ENCODE peak calls at places on chromosomes 5 and 9, in six cellular contexts. F is uterus, W is body of pancreas, L is heart left ventricle, B is keratinocyte, U is adrenal gland. G is an unnamed sample.

GRCh38 chr5:82413302-82414042 is 135.3 kb upstream of the RPS23 start:
- DNase-seq in F (no peak), L (no peak), U (no peak), W (no peak), B (no peak), G (no peak)

GRCh38 chr5:44299394-44299793 is 89.8 kb downstream of the FGF10 start:
- DNase-seq in B (no peak), F (no peak), L (no peak), W (no peak), U (no peak), G (no peak)

GRCh38 chr5:82749453-82749852 is 327.7 kb downstream of the TMEM167A start:
- DNase-seq in W (no peak), L (no peak), B (no peak), F (no peak), U (no peak), G (no peak)

GRCh38 chr5:135009736-135010501 is 24.1 kb downstream of the PITX1 start:
- DNase-seq in W (no peak), B (no peak), U (no peak), F (no peak), L (peak; percentile 10), G (no peak)

GRCh38 chr9:9299134-9299533 is 1313.7 kb downstream of the PTPRD start:
- DNase-seq in W (no peak), U (no peak), F (no peak), L (no peak), B (no peak), G (no peak)

GRCh38 chr9:68895741-68896478 is 118.0 kb downstream of the PRKACG start:
- DNase-seq in U (no peak), F (no peak), L (no peak), B (no peak), W (no peak), G (no peak)

GRCh38 chr5:55923177-55923872 is 71.4 kb downstream of the IL6ST start:
- DNase-seq in W (peak; percentile 29), F (no peak), B (no peak), U (no peak), L (peak; percentile 39), G (peak; percentile 28)

GRCh38 chr9:6356441-6356840 is 28.3 kb downstream of the TPD52L3 start:
- DNase-seq in L (no peak), B (no peak), F (no peak), W (no peak), U (no peak), G (no peak)

GRCh38 chr5:73374520-73375235 is 73.9 kb downstream of the FOXD1 start:
- DNase-seq in W (no peak), B (no peak), U (no peak), L (no peak), F (no peak), G (no peak)

GRCh38 chr9:92294297-92294676 is 790 bp upstream of the IARS1 start:
- DNase-seq in L (no peak), U (no peak), F (no peak), B (no peak), W (no peak), G (no peak)

GRCh38 chr9:18126776-18127175 is 347.2 kb upstream of the ADAMTSL1 start:
- DNase-seq in F (peak; percentile 34), B (no peak), W (no peak), L (no peak), U (no peak), G (no peak)

GRCh38 chr5:124536333-124536732 is 210.1 kb downstream of the ZNF608 start:
- DNase-seq in U (no peak), L (no peak), F (no peak), W (no peak), B (no peak), G (no peak)

GRCh38 chr9:116149844-116150243 is 3.7 kb upstream of the PAPPA start:
- DNase-seq in U (peak; percentile 27), B (no peak), W (peak; percentile 41), F (peak; percentile 33), L (no peak), G (peak; percentile 34)

GRCh38 chr9:89850153-89850552 is 245.3 kb downstream of the GADD45G start:
- DNase-seq in F (no peak), L (no peak), B (no peak), W (no peak), U (peak; percentile 15), G (no peak)

GRCh38 chr5:6615416-6615815 is 17.4 kb downstream of the NSUN2 start:
- DNase-seq in U (no peak), B (no peak), F (no peak), L (no peak), W (no peak), G (no peak)

GRCh38 chr5:82168294-82168693 is 109.9 kb downstream of the RPS23 start:
- DNase-seq in F (no peak), U (no peak), B (no peak), L (no peak), W (no peak), G (no peak)

GRCh38 chr5:123157797-123158528 is 68.9 kb downstream of the PRDM6 start:
- DNase-seq in W (no peak), L (no peak), F (no peak), U (no peak), B (no peak), G (no peak)

GRCh38 chr5:39177629-39177959 is 41.8 kb downstream of the FYB1 start:
- DNase-seq in U (no peak), W (no peak), L (no peak), B (no peak), F (no peak), G (no peak)

GRCh38 chr9:105088499-105088898 is 156.0 kb upstream of the SLC44A1 start:
- DNase-seq in U (no peak), B (no peak), F (no peak), L (no peak), W (no peak), G (no peak)

GRCh38 chr5:170809551-170809950 is 26.0 kb downstream of the GABRP start:
- DNase-seq in F (no peak), U (peak; percentile 59), L (no peak), W (peak; percentile 46), B (no peak), G (no peak)

GRCh38 chr5:52822437-52822836 is 34.7 kb downstream of the ITGA1 start:
- DNase-seq in U (peak; percentile 89), B (no peak), W (peak; percentile 45), L (peak; percentile 84), F (peak; percentile 63), G (no peak)

GRCh38 chr9:78280982-78281668 is 15.8 kb upstream of the PSAT1 start:
- DNase-seq in L (peak; percentile 61), W (peak; percentile 93), B (no peak), U (peak; percentile 82), F (peak; percentile 82), G (peak; percentile 64)

GRCh38 chr5:65163698-65164097 is 318.0 kb downstream of the ADAMTS6 start:
- DNase-seq in U (no peak), B (no peak), F (no peak), L (no peak), W (no peak), G (no peak)

GRCh38 chr9:78325343-78325742 is 28.4 kb downstream of the PSAT1 start:
- DNase-seq in L (no peak), F (no peak), B (no peak), W (peak; percentile 83), U (peak; percentile 81), G (no peak)

GRCh38 chr5:91434348-91434747 is 51.2 kb upstream of the ARRDC3 start:
- DNase-seq in L (no peak), U (no peak), F (no peak), W (no peak), B (no peak), G (no peak)

GRCh38 chr9:121837113-121838010 is 185.9 kb downstream of the DAB2IP start:
- DNase-seq in F (peak; percentile 80), L (no peak), B (no peak), U (no peak), W (no peak), G (no peak)

GRCh38 chr5:63439537-63439936 is 522.7 kb downstream of the HTR1A start:
- DNase-seq in B (no peak), U (no peak), F (no peak), W (no peak), L (no peak), G (peak; percentile 66)
- H3K4me1 ChIP-seq in B (no peaks in the 10 kb centered on the region), U (no peaks in the 10 kb centered on the region), F (no peaks in the 10 kb centered on the region), W (peaks cover 6% of the 10 kb centered on the region), L (no peaks in the 10 kb centered on the region), G (peaks cover 2% of the 10 kb centered on the region)

GRCh38 chr5:107803728-107804127 is 133.0 kb upstream of the EFNA5 start:
- DNase-seq in U (no peak), F (no peak), W (no peak), B (no peak), L (no peak), G (no peak)

GRCh38 chr5:107805166-107805565 is 134.4 kb upstream of the EFNA5 start:
- DNase-seq in L (no peak), U (no peak), W (no peak), F (no peak), B (no peak), G (no peak)

GRCh38 chr5:107806271-107806670 is 135.5 kb upstream of the EFNA5 start:
- DNase-seq in L (no peak), F (no peak), B (no peak), U (no peak), W (no peak), G (no peak)

GRCh38 chr5:107806705-107807104 is 136.0 kb upstream of the EFNA5 start:
- DNase-seq in W (no peak), L (no peak), B (peak; percentile 21), F (no peak), U (no peak), G (no peak)

GRCh38 chr5:107805819-107806218 is 135.1 kb upstream of the EFNA5 start:
- DNase-seq in L (no peak), U (no peak), B (no peak), F (no peak), W (no peak), G (no peak)
- H3K27ac ChIP-seq in L (no peak overlapping the region), U (no peak overlapping the region), B (no peak overlapping the region), F (no peak overlapping the region), W (no peak overlapping the region), G (no peak overlapping the region)

GRCh38 chr5:31007672-31008071 is 185.8 kb upstream of the CDH6 start:
- DNase-seq in U (no peak), B (no peak), W (no peak), F (no peak), L (no peak), G (no peak)
- TF ChIP-seq CTCF in U (no peak), B (no peak), W (no peak), F (no peak), L (no peak), G (no peak)

DNA sequence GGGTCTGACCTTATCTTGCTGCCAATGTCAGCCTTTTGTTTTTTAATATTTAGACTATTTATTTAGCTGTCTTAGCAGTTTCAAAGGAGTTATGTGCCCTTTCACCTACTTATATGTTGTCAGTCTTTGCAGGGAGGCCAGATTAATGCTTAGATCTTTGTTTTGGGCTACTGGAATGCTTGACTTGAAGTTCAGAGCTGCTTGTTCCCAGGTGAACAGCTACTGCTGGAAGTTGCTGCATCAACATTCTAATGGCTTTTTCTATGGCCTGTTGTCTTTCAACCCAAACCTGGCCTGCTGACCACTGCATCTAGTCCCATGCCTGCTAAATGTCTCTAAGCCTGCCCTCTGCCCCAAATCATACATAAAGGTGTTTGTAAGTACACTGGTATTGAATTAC is 3.0 kb downstream of the SLC22A5 start:
- DNase-seq in B (no peak), W (no peak), U (no peak), F (no peak), L (no peak), G (no peak)
- H3K4me1 ChIP-seq in B (peaks cover 26% of the 10 kb centered on the region), W (peaks cover 39% of the 10 kb centered on the region), U (peaks cover 38% of the 10 kb centered on the region), F (peaks cover 4% of the 10 kb centered on the region), L (no peaks in the 10 kb centered on the region), G (peaks cover 11% of the 10 kb centered on the region)

GRCh38 chr5:172801184-172801671 is 30.2 kb upstream of the DUSP1 start:
- DNase-seq in L (no peak), B (peak; percentile 92), F (no peak), W (no peak), U (no peak), G (no peak)
- H3K27ac ChIP-seq in L (no peak overlapping the region), B (peak overlapping the region; percentile 93), F (peak overlapping the region; percentile 92), W (no peak overlapping the region), U (peak overlapping the region; percentile 86), G (no peak overlapping the region)

G was measured in lung.